ENCODE peak calls at places on chromosomes 1 and 21, in eight cellular contexts. X is spleen; W is lower leg skin; G is neural progenitor cell; K is GM12878; I is upper lobe of right lung; U is CD8-positive, alpha-beta T cell; R is tibial nerve. T is an unnamed sample.

GRCh38 chr1:218463194-218464156 is 118.3 kb downstream of the TGFB2 start:
- DNase-seq in X (no peak), W (no peak), G (peak; percentile 70), K (no peak), I (no peak), U (no peak), R (peak; percentile 53), T (no peak)

GRCh38 chr1:31904339-31905092 is 33.7 kb downstream of the PTP4A2 start:
- DNase-seq in X (peak; percentile 80), W (no peak), G (no peak), K (no peak), I (peak; percentile 78), U (no peak), R (no peak), T (no peak)

GRCh38 chr1:179079113-179079761 is 2.6 kb upstream of the TOR3A start:
- DNase-seq in X (no peak), W (peak; percentile 66), G (peak; percentile 77), K (no peak), I (no peak), U (peak; percentile 42), R (peak; percentile 81), T (peak; percentile 64)

GRCh38 chr1:97989094-97989680 is 68.4 kb upstream of the DPYD start:
- DNase-seq in X (no peak), W (no peak), G (no peak), K (no peak), I (no peak), U (no peak), R (no peak), T (no peak)

GRCh38 chr1:9505142-9505541 is 34.1 kb upstream of the SLC25A33 start:
- DNase-seq in X (no peak), W (no peak), G (peak; percentile 47), K (no peak), I (no peak), U (no peak), R (no peak), T (no peak)

GRCh38 chr1:172018727-172019311 is 177.5 kb downstream of the DNM3 start:
- DNase-seq in X (no peak), W (no peak), G (no peak), K (no peak), I (no peak), U (no peak), R (no peak), T (no peak)

GRCh38 chr21:45588086-45588825 is 46.0 kb upstream of the SLC19A1 start:
- DNase-seq in X (peak; percentile 20), W (no peak), G (no peak), K (no peak), I (peak; percentile 28), U (no peak), R (no peak), T (no peak)

GRCh38 chr1:29963946-29964345 is 727.6 kb downstream of the PTPRU start:
- DNase-seq in X (no peak), W (no peak), G (no peak), K (no peak), I (no peak), U (no peak), R (no peak), T (no peak)

GRCh38 chr1:995665-996633 is 3.9 kb downstream of the HES4 start:
- DNase-seq in X (peak; percentile 71), W (no peak), G (no peak), K (no peak), I (peak; percentile 60), U (no peak), R (no peak), T (no peak)

GRCh38 chr1:17539526-17540254 is at the start of gene ARHGEF10L:
- DNase-seq in X (no peak), W (no peak), G (peak; percentile 74), K (no peak), I (peak; percentile 79), U (no peak), R (no peak), T (no peak)

GRCh38 chr1:223811634-223812101 is 34.1 kb downstream of the TP53BP2 start:
- DNase-seq in X (no peak), W (no peak), G (no peak), K (no peak), I (no peak), U (no peak), R (no peak), T (no peak)

GRCh38 chr1:171142081-171142450 is 43.0 kb upstream of the FMO2 start:
- DNase-seq in X (no peak), W (peak; percentile 72), G (no peak), K (no peak), I (no peak), U (no peak), R (peak; percentile 76), T (no peak)

GRCh38 chr1:77536813-77537212 is 145.6 kb downstream of the ZZZ3 start:
- DNase-seq in X (no peak), W (no peak), G (no peak), K (no peak), I (no peak), U (no peak), R (no peak), T (no peak)

GRCh38 chr1:22710688-22711024 is at the start of gene EPHB2:
- DNase-seq in X (no peak), W (no peak), G (peak; percentile 82), K (no peak), I (peak; percentile 76), U (no peak), R (no peak), T (no peak)

GRCh38 chr1:240562111-240562590 is 49.8 kb downstream of the GREM2 start:
- DNase-seq in X (no peak), W (no peak), G (no peak), K (no peak), I (no peak), U (no peak), R (no peak), T (no peak)

GRCh38 chr1:202189919-202190715 is 3.5 kb upstream of the LGR6 start:
- DNase-seq in X (no peak), W (no peak), G (no peak), K (no peak), I (no peak), U (no peak), R (no peak), T (no peak)

GRCh38 chr1:200305806-200306205 is 104.0 kb downstream of the ZNF281 start:
- DNase-seq in X (no peak), W (no peak), G (no peak), K (peak; percentile 48), I (no peak), U (no peak), R (no peak), T (no peak)

GRCh38 chr1:200304146-200304545 is 105.7 kb downstream of the ZNF281 start:
- DNase-seq in X (no peak), W (no peak), G (no peak), K (no peak), I (no peak), U (no peak), R (no peak), T (no peak)

GRCh38 chr1:200301152-200301551 is 108.7 kb downstream of the ZNF281 start:
- DNase-seq in X (no peak), W (no peak), G (no peak), K (no peak), I (no peak), U (no peak), R (no peak), T (no peak)

GRCh38 chr1:200302192-200302892 is 107.5 kb downstream of the ZNF281 start:
- DNase-seq in X (peak; percentile 91), W (no peak), G (peak; percentile 42), K (no peak), I (peak; percentile 77), U (peak; percentile 59), R (no peak), T (no peak)

GRCh38 chr1:200302893-200303250 is 107.0 kb downstream of the ZNF281 start:
- DNase-seq in X (no peak), W (no peak), G (peak; percentile 63), K (no peak), I (no peak), U (no peak), R (no peak), T (no peak)
- TF ChIP-seq CTCF in X (no peak), W (no peak), G (no peak), K (no peak), I (no peak), U (no peak), R (no peak), T (no peak)

GRCh38 chr1:149915429-149916192 is 2.0 kb downstream of the SV2A start:
- DNase-seq in X (no peak), W (no peak), G (peak; percentile 59), K (no peak), I (no peak), U (no peak), R (no peak), T (no peak)

GRCh38 chr1:149914545-149914944 is 3.1 kb downstream of the SV2A start:
- DNase-seq in X (no peak), W (no peak), G (no peak), K (no peak), I (no peak), U (no peak), R (no peak), T (no peak)

GRCh38 chr1:149916193-149916926 is 1.3 kb downstream of the SV2A start:
- DNase-seq in X (no peak), W (no peak), G (no peak), K (no peak), I (no peak), U (no peak), R (no peak), T (no peak)

GRCh38 chr1:149916927-149917310 is 725 bp downstream of the SV2A start:
- DNase-seq in X (no peak), W (no peak), G (no peak), K (no peak), I (no peak), U (no peak), R (no peak), T (no peak)

DNA sequence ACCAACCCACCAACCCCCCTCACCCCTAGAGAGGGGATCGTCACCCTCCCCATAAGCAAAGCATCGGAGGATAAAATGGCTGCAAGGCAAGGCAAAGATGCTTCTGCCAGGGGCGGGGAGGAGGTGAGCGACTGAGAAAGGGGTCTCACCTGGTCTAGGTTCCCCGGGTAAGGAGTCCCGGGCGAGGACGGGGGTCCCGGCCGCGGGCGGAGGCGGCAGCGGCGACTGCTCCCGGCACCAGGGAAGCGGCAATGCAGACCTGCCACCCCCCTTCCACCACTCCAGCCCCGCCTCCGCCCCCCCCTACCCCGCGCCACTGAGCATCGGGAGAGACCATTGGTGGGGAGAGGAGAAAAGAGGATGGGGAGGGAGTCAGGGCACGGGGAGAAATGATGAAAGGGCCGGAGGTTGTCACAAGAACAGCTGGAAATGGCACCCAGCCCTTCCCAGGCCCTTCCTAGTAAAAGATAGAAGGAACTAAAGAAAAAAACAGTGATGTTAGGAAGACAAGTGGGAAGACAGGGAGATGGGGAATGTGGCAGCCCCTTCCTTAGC is at the start of gene SV2A:
- DNase-seq in X (no peak), W (no peak), G (peak; percentile 86), K (no peak), I (no peak), U (peak; percentile 44), R (no peak), T (no peak)
- H3K4me3 ChIP-seq in X (peak within 1 kb of the TSS; percentile 22), W (no peak within 1 kb of the TSS), G (peak within 1 kb of the TSS; percentile 94), K (peak within 1 kb of the TSS; percentile 32), I (peak within 1 kb of the TSS; percentile 49), U (peak within 1 kb of the TSS; percentile 57), R (peak within 1 kb of the TSS; percentile 45), T (no peak within 1 kb of the TSS)

GRCh38 chr1:80218112-80218511 is 1211.6 kb upstream of the ADGRL4 start:
- DNase-seq in X (no peak), W (no peak), G (peak; percentile 59), K (no peak), I (no peak), U (no peak), R (no peak), T (peak; percentile 42)
- TF ChIP-seq CTCF in X (peak; percentile 26), W (no peak), G (peak; percentile 73), K (peak; percentile 49), I (peak; percentile 58), U (no peak), R (peak; percentile 36), T (peak; percentile 60)

GRCh38 chr1:162689745-162690671 is 57.7 kb downstream of the DDR2 start:
- DNase-seq in X (no peak), W (no peak), G (no peak), K (no peak), I (no peak), U (no peak), R (no peak), T (no peak)
- H3K4me3 ChIP-seq in X (no peak overlapping the region), W (no peak overlapping the region), G (no peak overlapping the region), K (no peak overlapping the region), I (no peak overlapping the region), U (no peak overlapping the region), R (no peak overlapping the region), T (no peak overlapping the region)